ENCODE peak calls at places on chromosomes 3 and 15, in four cellular contexts. D is astrocyte, A is neural progenitor cell, T is IMR-90. G is an unnamed sample.

GRCh38 chr3:181715601-181716340 is 4.0 kb downstream of the SOX2 start:
- DNase-seq in D (peak), A (peak), T (no peak), G (peak)

GRCh38 chr15:76576526-76577279 is 240.1 kb downstream of the ISL2 start:
- DNase-seq in D (peak), A (no peak), T (peak), G (no peak)

GRCh38 chr3:67381667-67382272 is 272.6 kb downstream of the SUCLG2 start:
- DNase-seq in D (no peak), A (peak), T (peak), G (no peak)

GRCh38 chr3:54193093-54193492 is 70.7 kb downstream of the CACNA2D3 start:
- DNase-seq in D (no peak), A (no peak), T (no peak), G (no peak)

GRCh38 chr3:55481067-55481917 is 5.8 kb downstream of the WNT5A start:
- DNase-seq in D (peak), A (peak), T (peak), G (peak)

GRCh38 chr3:24303057-24303754 is 191.4 kb downstream of the THRB start:
- DNase-seq in D (no peak), A (no peak), T (no peak), G (no peak)

GRCh38 chr3:141876891-141877561 is 583 bp downstream of the ATP1B3 start:
- DNase-seq in D (peak), A (peak), T (peak), G (peak)

GRCh38 chr3:38545396-38545949 is 49.3 kb downstream of the EXOG start:
- DNase-seq in D (no peak), A (no peak), T (no peak), G (no peak)

GRCh38 chr15:75043509-75044257 is 20.3 kb downstream of the PPCDC start:
- DNase-seq in D (peak), A (no peak), T (peak), G (no peak)

GRCh38 chr3:128598884-128599664 is 51.5 kb downstream of the RPN1 start:
- DNase-seq in D (no peak), A (no peak), T (peak), G (no peak)

GRCh38 chr3:45021524-45021923 is 4.6 kb upstream of the CLEC3B start:
- DNase-seq in D (no peak), A (no peak), T (no peak), G (no peak)

GRCh38 chr3:4060608-4061007 is 242.6 kb upstream of the SETMAR start:
- DNase-seq in D (no peak), A (no peak), T (no peak), G (no peak)

GRCh38 chr3:61438253-61439115 is 122.9 kb upstream of the PTPRG start:
- DNase-seq in D (no peak), A (no peak), T (no peak), G (no peak)

GRCh38 chr3:155957412-155957880 is 87.0 kb downstream of the GMPS start:
- DNase-seq in D (no peak), A (no peak), T (no peak), G (no peak)

GRCh38 chr3:136957751-136958288 is at the start of gene IL20RB:
- DNase-seq in D (no peak), A (peak), T (peak), G (no peak)

GRCh38 chr3:47525617-47526016 is 12.1 kb upstream of the ELP6 start:
- DNase-seq in D (no peak), A (no peak), T (no peak), G (no peak)

GRCh38 chr15:51359981-51360380 is 18.5 kb downstream of the GLDN start:
- DNase-seq in D (no peak), A (no peak), T (no peak), G (no peak)

GRCh38 chr3:106380232-106380631 is 511.4 kb upstream of the CBLB start:
- DNase-seq in D (no peak), A (no peak), T (peak), G (no peak)

GRCh38 chr3:111721702-111722205 is 126.6 kb upstream of the ZBED2 start:
- DNase-seq in D (no peak), A (no peak), T (no peak), G (no peak)

GRCh38 chr3:81726735-81727134 is 34.7 kb downstream of the GBE1 start:
- DNase-seq in D (peak), A (no peak), T (peak), G (no peak)

GRCh38 chr3:177597325-177598109 is 400.2 kb upstream of the TBL1XR1 start:
- DNase-seq in D (peak), A (no peak), T (peak), G (no peak)

GRCh38 chr15:79874242-79874641 is 22.6 kb downstream of the MTHFS start:
- DNase-seq in D (peak), A (no peak), T (no peak), G (no peak)

GRCh38 chr3:66593978-66594377 is 93.2 kb upstream of the LRIG1 start:
- DNase-seq in D (peak), A (no peak), T (peak), G (no peak)

GRCh38 chr3:152374260-152374990 is 105.7 kb downstream of the MBNL1 start:
- DNase-seq in D (no peak), A (no peak), T (no peak), G (no peak)

GRCh38 chr15:71224024-71224423 is 108.8 kb downstream of the THSD4 start:
- DNase-seq in D (no peak), A (no peak), T (no peak), G (no peak)

GRCh38 chr15:58934114-58934447 is 602 bp upstream of the SLTM start:
- DNase-seq in D (no peak), A (no peak), T (no peak), G (peak)

GRCh38 chr15:84595660-84596059 is 5.1 kb upstream of the ZSCAN2 start:
- DNase-seq in D (no peak), A (no peak), T (no peak), G (no peak)

GRCh38 chr3:99537416-99537815 is 101.0 kb upstream of the COL8A1 start:
- DNase-seq in D (no peak), A (no peak), T (no peak), G (no peak)

GRCh38 chr3:60017631-60018030 is 967.8 kb upstream of the CFAP20DC start:
- DNase-seq in D (peak), A (no peak), T (no peak), G (no peak)

GRCh38 chr3:116051040-116051439 is 394.2 kb downstream of the LSAMP start:
- DNase-seq in D (no peak), A (no peak), T (no peak), G (no peak)

GRCh38 chr3:26621891-26622633 is 510 bp upstream of the LRRC3B start:
- DNase-seq in D (no peak), A (peak), T (no peak), G (peak)

GRCh38 chr15:66897971-66898370 is 167.4 kb upstream of the SMAD3 start:
- DNase-seq in D (no peak), A (no peak), T (no peak), G (no peak)

GRCh38 chr15:41231536-41231935 is 468 bp downstream of the CHP1 start:
- DNase-seq in D (no peak), A (no peak), T (no peak), G (no peak)

GRCh38 chr3:30577788-30578187 is 28.6 kb upstream of the TGFBR2 start:
- DNase-seq in D (no peak), A (no peak), T (no peak), G (no peak)

DNA sequence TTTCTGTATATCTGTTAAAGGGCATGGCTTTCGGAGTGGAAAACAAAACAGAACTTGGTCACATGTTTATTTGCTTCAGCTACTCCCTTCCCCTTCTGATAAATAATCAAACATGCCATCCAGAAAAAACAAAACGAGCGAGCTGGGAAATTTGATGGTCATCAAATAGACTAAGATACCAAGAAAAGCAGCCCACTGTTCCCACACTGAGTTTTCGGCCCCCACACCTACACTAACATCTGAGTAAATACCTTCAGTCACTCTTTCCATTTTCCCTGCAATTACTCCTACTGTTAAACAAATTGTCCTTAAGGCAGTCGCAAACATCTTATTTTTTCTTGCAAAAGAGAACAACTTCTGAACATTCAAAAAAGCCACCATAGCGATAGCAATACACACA is 454.6 kb downstream of the FOXP1 start:
- DNase-seq in D (no peak), A (no peak), T (no peak), G (no peak)
- H3K4me3 ChIP-seq in D (peak), A (no peak), T (peak), G (no peak)

GRCh38 chr3:113606539-113607218 is 74.3 kb downstream of the SIDT1 start:
- DNase-seq in D (no peak), A (no peak), T (no peak), G (no peak)
- H3K4me3 ChIP-seq in D (no peak), A (no peak), T (no peak), G (no peak)

DNA sequence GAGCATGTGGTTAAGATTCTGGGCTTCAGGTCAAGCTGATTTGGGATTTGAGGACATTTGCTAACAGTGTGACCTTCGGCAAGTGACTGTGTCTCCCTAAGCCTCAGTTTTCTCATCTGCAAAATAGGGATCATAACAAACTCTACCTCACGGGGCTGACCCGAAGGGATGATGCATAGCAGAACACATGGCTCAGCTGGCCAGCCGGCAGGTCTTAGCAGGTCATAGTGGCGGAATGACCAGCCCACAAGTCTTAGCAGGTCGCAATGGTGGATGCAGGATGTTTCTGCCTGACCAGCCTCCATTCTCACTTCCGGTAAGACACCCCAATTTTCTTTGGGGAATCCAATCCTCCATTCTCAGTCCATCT is 63.3 kb downstream of the IQSEC1 start:
- DNase-seq in D (no peak), A (no peak), T (no peak), G (no peak)
- H3K4me3 ChIP-seq in D (no peak), A (no peak), T (no peak), G (no peak)

GRCh38 chr3:57960174-57960505 is 48.1 kb upstream of the FLNB start:
- DNase-seq in D (no peak), A (no peak), T (no peak), G (no peak)
- H3K4me3 ChIP-seq in D (no peak), A (no peak), T (no peak), G (no peak)

GRCh38 chr3:168127466-168127865 is 31.7 kb upstream of the GOLIM4 start:
- DNase-seq in D (no peak), A (no peak), T (no peak), G (no peak)
- H3K4me3 ChIP-seq in D (no peak), A (no peak), T (no peak), G (no peak)

GRCh38 chr3:179942560-179943075 is 94.1 kb downstream of the PEX5L start:
- DNase-seq in D (no peak), A (no peak), T (no peak), G (no peak)
- H3K4me3 ChIP-seq in D (peak), A (no peak), T (no peak), G (no peak)